ENCODE peak calls at places on chromosomes 4 and X, in ten cellular contexts. Q is IMR-90; R is adipocyte; V is sigmoid colon; W is CD8-positive, alpha-beta T cell; H is K562; E is mesendoderm; C is tibial artery; F is transverse colon; U is GM23338. P is an unnamed sample. For H3K4me1, the result is how much of the 10 kb centered on the place peaks cover.

GRCh38 chrX:110692876-110693275 is 102.7 kb downstream of the CHRDL1 start:
- DNase-seq in C (no peak), U (no peak), R (no peak), W (no peak), F (no peak), H (no peak), V (no peak), Q (no peak), E (no peak), P (no peak)

GRCh38 chr4:2672700-2673099 is 83.4 kb downstream of the TNIP2 start:
- DNase-seq in Q (no peak), F (no peak), V (no peak), W (no peak), H (no peak), R (no peak), U (no peak), E (no peak), C (no peak), P (no peak)

GRCh38 chrX:123773258-123773978 is 40.6 kb upstream of the THOC2 start:
- DNase-seq in E (no peak), H (no peak), C (no peak), Q (no peak), W (no peak), R (no peak), F (no peak), V (no peak), U (no peak), P (no peak)

GRCh38 chr4:103075435-103075893 is 1.1 kb downstream of the SLC9B2 start:
- DNase-seq in V (no peak), Q (peak), C (no peak), E (no peak), U (no peak), R (peak), F (no peak), H (peak), W (no peak), P (no peak)

GRCh38 chr4:675036-675804 is 878 bp downstream of the MYL5 start:
- DNase-seq in R (no peak), U (no peak), Q (no peak), C (no peak), H (no peak), F (peak), E (no peak), W (no peak), V (no peak), P (peak)

GRCh38 chrX:120452131-120452530 is 17.0 kb downstream of the LAMP2 start:
- DNase-seq in H (peak), E (peak), U (peak), V (no peak), W (no peak), F (no peak), Q (peak), C (no peak), R (peak), P (no peak)

GRCh38 chrX:133053854-133054565 is 42.9 kb downstream of the USP26 start:
- DNase-seq in W (no peak), U (peak), F (no peak), V (no peak), R (peak), E (peak), C (no peak), H (no peak), Q (no peak), P (no peak)

GRCh38 chrX:149371984-149372383 is 133.1 kb downstream of the IDS start:
- DNase-seq in C (no peak), U (no peak), Q (no peak), F (no peak), W (no peak), V (no peak), H (no peak), R (no peak), E (no peak), P (no peak)

GRCh38 chr4:65865489-65865888 is 195.2 kb upstream of the EPHA5 start:
- DNase-seq in Q (no peak), F (no peak), V (no peak), W (no peak), H (peak), C (no peak), U (peak), R (peak), E (peak), P (no peak)

GRCh38 chr4:2337896-2338295 is 76.0 kb upstream of the MXD4 start:
- DNase-seq in V (peak), H (no peak), Q (no peak), F (no peak), C (no peak), E (no peak), U (no peak), R (no peak), W (no peak), P (no peak)

GRCh38 chrX:111854778-111855490 is 21.0 kb upstream of the TRPC5OS start:
- DNase-seq in H (peak), U (peak), V (no peak), W (no peak), C (no peak), E (peak), R (no peak), F (no peak), Q (peak), P (no peak)

GRCh38 chr4:40991908-40992307 is 222.4 kb downstream of the APBB2 start:
- DNase-seq in R (no peak), V (no peak), E (no peak), U (no peak), Q (no peak), F (no peak), C (no peak), H (no peak), W (no peak), P (no peak)

GRCh38 chr4:40992472-40993298 is 221.7 kb downstream of the APBB2 start:
- DNase-seq in C (no peak), Q (peak), E (no peak), U (no peak), R (no peak), F (no peak), H (no peak), W (no peak), V (no peak), P (peak)

GRCh38 chr4:40987151-40987550 is 227.2 kb downstream of the APBB2 start:
- DNase-seq in C (no peak), Q (no peak), E (no peak), H (no peak), U (no peak), V (no peak), F (no peak), R (no peak), W (no peak), P (no peak)

GRCh38 chr4:40990202-40990898 is 224.0 kb downstream of the APBB2 start:
- DNase-seq in C (no peak), Q (peak), E (no peak), V (no peak), R (peak), W (no peak), U (no peak), H (no peak), F (no peak), P (no peak)

GRCh38 chr4:40990899-40991265 is 223.5 kb downstream of the APBB2 start:
- DNase-seq in F (no peak), Q (peak), W (no peak), C (no peak), E (no peak), H (no peak), V (no peak), U (no peak), R (peak), P (no peak)
- H3K4me1 ChIP-seq in F (under half), Q (under half), W (under half), C (half or more), E (under half), H (under half), V (under half), U (under half), R (half or more), P (under half)

GRCh38 chrX:150692837-150693781 is at the start of gene MTMR1:
- DNase-seq in W (peak), F (peak), Q (no peak), U (peak), R (peak), H (peak), V (peak), C (peak), E (peak), P (peak)
- H3K4me1 ChIP-seq in W (half or more), F (under half), Q (under half), U (under half), R (under half), H (under half), V (under half), C (under half), E (under half), P (under half)

GRCh38 chr4:68337522-68337921 is 12.4 kb downstream of the YTHDC1 start:
- DNase-seq in F (no peak), U (no peak), W (no peak), H (no peak), E (no peak), Q (no peak), V (no peak), C (no peak), R (no peak), P (no peak)

GRCh38 chr4:68342139-68342538 is 7.8 kb downstream of the YTHDC1 start:
- DNase-seq in R (peak), C (no peak), W (no peak), Q (peak), H (peak), V (no peak), F (no peak), E (peak), U (peak), P (peak)

GRCh38 chr4:68338625-68339024 is 11.3 kb downstream of the YTHDC1 start:
- DNase-seq in V (no peak), U (no peak), Q (no peak), W (no peak), H (no peak), F (no peak), R (no peak), C (no peak), E (peak), P (no peak)

GRCh38 chr4:68337004-68337403 is 12.9 kb downstream of the YTHDC1 start:
- DNase-seq in R (no peak), U (no peak), F (no peak), W (no peak), Q (no peak), H (no peak), E (no peak), C (no peak), V (no peak), P (no peak)

DNA sequence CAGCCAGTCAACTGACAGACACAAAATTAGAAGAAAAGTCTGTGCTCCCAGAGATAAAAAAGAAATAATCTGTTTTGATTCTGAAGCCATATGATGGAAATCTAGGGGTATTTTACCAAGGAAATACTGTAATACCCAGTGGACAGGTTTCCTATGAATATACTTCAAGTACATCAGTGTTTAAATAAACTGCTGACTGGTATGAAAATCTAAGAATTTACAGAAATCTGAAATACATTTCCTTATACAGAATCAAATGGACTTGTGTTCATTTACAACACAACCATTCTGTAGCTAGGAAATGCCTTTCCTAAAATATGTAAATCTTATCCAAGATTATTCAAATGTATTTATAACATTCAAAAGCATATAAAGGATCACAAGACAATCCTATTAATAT is 13.4 kb downstream of the YTHDC1 start:
- DNase-seq in C (no peak), E (no peak), H (no peak), W (no peak), Q (no peak), V (no peak), U (no peak), F (no peak), R (no peak), P (no peak)
- H3K4me1 ChIP-seq in C (half or more), E (under half), H (under half), W (under half), Q (under half), V (under half), U (under half), F (under half), R (under half), P (half or more)

GRCh38 chr4:7367894-7368293 is 66.8 kb downstream of the PSAPL1 start:
- DNase-seq in V (peak), H (no peak), C (no peak), E (no peak), R (peak), U (no peak), F (no peak), Q (no peak), W (no peak), P (no peak)
- H3K4me1 ChIP-seq in V (under half), H (under half), C (under half), E (under half), R (under half), U (under half), F (under half), Q (under half), W (under half), P (under half)

GRCh38 chr4:98689507-98690174 is 31.2 kb upstream of the TSPAN5 start:
- DNase-seq in V (no peak), H (no peak), E (no peak), F (no peak), U (no peak), R (no peak), C (no peak), Q (no peak), W (no peak), P (no peak)

GRCh38 chr4:98686847-98687246 is 28.4 kb upstream of the TSPAN5 start:
- DNase-seq in W (no peak), R (no peak), E (peak), U (no peak), C (no peak), Q (no peak), V (no peak), H (peak), F (no peak), P (no peak)

GRCh38 chr4:98687876-98688275 is 29.5 kb upstream of the TSPAN5 start:
- DNase-seq in W (no peak), C (no peak), H (no peak), F (no peak), R (peak), Q (no peak), V (no peak), E (no peak), U (no peak), P (no peak)

GRCh38 chr4:98686046-98686385 is 27.6 kb upstream of the TSPAN5 start:
- DNase-seq in F (no peak), H (no peak), V (no peak), U (no peak), C (no peak), W (no peak), E (no peak), R (no peak), Q (no peak), P (no peak)

DNA sequence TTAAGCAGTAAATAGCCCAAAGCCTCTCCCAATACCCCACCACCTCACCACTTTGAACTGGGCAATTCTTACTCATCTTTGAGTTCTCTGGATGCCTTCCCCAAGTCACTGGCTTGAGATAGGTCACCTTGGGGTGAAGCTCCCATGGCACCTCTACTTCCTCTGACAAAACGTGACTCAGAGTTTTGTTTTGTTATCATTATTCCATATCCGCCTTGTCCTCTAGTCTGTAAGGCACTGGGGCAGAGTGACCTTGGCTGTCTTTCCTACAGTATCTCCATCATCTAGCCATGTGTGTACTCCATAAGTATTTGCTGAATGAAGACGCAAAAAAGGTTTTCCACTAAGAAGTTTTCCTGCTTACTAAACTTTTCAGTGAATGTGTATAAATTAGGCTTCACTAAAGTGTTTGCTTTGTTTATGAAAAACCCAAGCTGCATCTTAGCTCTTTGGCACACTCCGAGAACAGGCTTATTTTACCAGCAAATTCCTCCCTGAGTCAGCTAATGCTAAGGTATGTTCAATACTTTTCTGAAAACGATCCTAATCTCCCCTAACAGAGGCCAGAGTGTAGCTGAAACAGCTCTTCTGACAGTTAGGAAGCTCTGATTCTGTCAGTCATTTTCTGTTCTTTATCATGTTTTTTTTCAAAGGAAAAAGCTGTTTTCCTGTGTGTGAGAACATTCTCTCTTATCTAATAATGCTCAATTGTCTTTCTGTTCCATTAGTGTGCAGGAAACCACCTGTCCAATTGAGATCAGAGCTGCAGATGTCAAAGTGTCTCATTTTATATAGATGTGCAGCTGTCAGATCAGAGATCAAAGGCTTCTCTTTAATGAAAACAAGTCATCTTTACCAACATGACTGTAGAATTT is 30.2 kb upstream of the TSPAN5 start:
- DNase-seq in H (peak), C (no peak), F (no peak), Q (peak), R (peak), W (no peak), U (no peak), V (no peak), E (no peak), P (peak)
- H3K4me1 ChIP-seq in H (under half), C (under half), F (under half), Q (under half), R (under half), W (under half), U (under half), V (under half), E (under half), P (under half)

GRCh38 chr4:108763981-108764380 is 1.1 kb upstream of the ETNPPL start:
- DNase-seq in U (no peak), C (no peak), Q (no peak), V (no peak), W (no peak), E (no peak), H (no peak), R (no peak), F (no peak), P (no peak)

GRCh38 chr4:108763226-108763593 is 357 bp upstream of the ETNPPL start:
- DNase-seq in U (no peak), V (no peak), R (peak), C (no peak), Q (no peak), F (no peak), E (no peak), H (peak), W (no peak), P (no peak)

GRCh38 chr4:108754327-108754726 is 8.5 kb downstream of the ETNPPL start:
- DNase-seq in W (no peak), Q (no peak), H (no peak), C (no peak), F (no peak), V (no peak), U (no peak), E (no peak), R (no peak), P (no peak)

GRCh38 chr4:108762559-108763225 is at the start of gene ETNPPL:
- DNase-seq in V (peak), W (no peak), H (no peak), F (no peak), U (peak), E (peak), R (peak), C (no peak), Q (no peak), P (peak)

DNA sequence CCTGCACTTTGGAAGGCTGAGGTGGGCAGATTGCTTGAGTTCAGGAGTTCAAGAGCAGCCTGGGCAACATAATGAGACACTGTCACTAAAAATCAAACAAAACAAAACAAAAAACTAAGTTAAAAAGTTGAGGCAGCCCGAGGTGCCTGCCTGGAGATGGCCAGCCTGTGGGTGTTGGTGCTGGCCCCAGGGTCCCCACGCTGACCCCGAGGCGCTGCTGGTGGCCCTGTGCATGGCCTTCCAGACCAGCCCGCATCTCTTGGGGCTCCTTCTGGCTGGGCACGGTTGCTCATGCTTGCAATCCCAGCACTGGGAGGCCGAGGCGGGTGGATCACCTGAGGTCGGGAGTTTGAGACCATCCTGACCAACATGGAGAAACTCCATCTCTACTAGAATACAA is 4.4 kb downstream of the ETNPPL start:
- DNase-seq in H (no peak), F (no peak), W (no peak), Q (no peak), C (no peak), E (no peak), V (no peak), R (no peak), U (no peak), P (no peak)
- H3K4me1 ChIP-seq in H (under half), F (under half), W (under half), Q (under half), C (under half), E (under half), V (under half), R (under half), U (under half), P (under half)

GRCh38 chr4:83151645-83152044 is 37.1 kb upstream of the PLAC8 start:
- DNase-seq in C (no peak), R (no peak), F (no peak), H (no peak), Q (no peak), W (no peak), V (no peak), E (no peak), U (no peak), P (no peak)
- H3K4me1 ChIP-seq in C (under half), R (under half), F (under half), H (under half), Q (under half), W (under half), V (under half), E (under half), U (under half), P (under half)

GRCh38 chrX:10557166-10557565 is 63.2 kb downstream of the MID1 start:
- DNase-seq in U (no peak), R (no peak), C (no peak), W (no peak), E (no peak), V (no peak), Q (no peak), F (no peak), H (no peak), P (no peak)

GRCh38 chrX:10556405-10556804 is 64.0 kb downstream of the MID1 start:
- DNase-seq in F (no peak), E (no peak), R (no peak), H (no peak), V (no peak), C (no peak), W (no peak), U (no peak), Q (no peak), P (no peak)

GRCh38 chrX:10554612-10555270 is 65.6 kb downstream of the MID1 start:
- DNase-seq in W (no peak), V (no peak), Q (no peak), F (no peak), C (no peak), E (no peak), U (no peak), R (no peak), H (no peak), P (no peak)

GRCh38 chrX:10555846-10556245 is 64.5 kb downstream of the MID1 start:
- DNase-seq in C (no peak), V (no peak), U (no peak), F (no peak), W (no peak), H (no peak), Q (no peak), E (no peak), R (no peak), P (no peak)
- H3K4me1 ChIP-seq in C (under half), V (under half), U (under half), F (under half), W (under half), H (under half), Q (under half), E (under half), R (under half), P (under half)

P was measured in adrenal gland.